ENCODE peak calls at places on chromosomes 7 and 10, in five cellular contexts. E, T, A, B and R are unnamed samples.

GRCh38 chr10:106711313-106711906 is 453.1 kb downstream of the SORCS1 start:
- DNase-seq in B (peak), E (peak), T (no peak), A (no peak), R (peak)

GRCh38 chr10:60089095-60089494 is 182.7 kb upstream of the CCDC6 start:
- DNase-seq in E (peak), B (peak), T (no peak), A (no peak), R (no peak)

GRCh38 chr7:35624299-35625186 is 70.4 kb downstream of the HERPUD2 start:
- DNase-seq in T (no peak), A (no peak), B (peak), E (peak), R (no peak)

GRCh38 chr10:12631216-12631615 is 281.9 kb downstream of the CAMK1D start:
- DNase-seq in B (peak), E (no peak), A (no peak), T (peak), R (no peak)

GRCh38 chr7:75856562-75856961 is 22.3 kb upstream of the RHBDD2 start:
- DNase-seq in T (no peak), E (no peak), B (no peak), A (no peak), R (no peak)

GRCh38 chr7:116809636-116810266 is 52.6 kb upstream of the CAPZA2 start:
- DNase-seq in A (no peak), T (no peak), B (peak), E (no peak), R (no peak)

GRCh38 chr10:123746927-123747326 is 80.8 kb downstream of the GPR26 start:
- DNase-seq in T (no peak), A (no peak), B (no peak), E (no peak), R (no peak)

GRCh38 chr7:117963278-117964184 is 90.3 kb upstream of the CTTNBP2 start:
- DNase-seq in E (no peak), T (no peak), B (no peak), A (no peak), R (no peak)

GRCh38 chr7:99121496-99122021 is 22.3 kb downstream of the SMURF1 start:
- DNase-seq in E (no peak), A (no peak), T (no peak), B (no peak), R (no peak)

GRCh38 chr7:132275384-132275783 is 300.9 kb downstream of the PLXNA4 start:
- DNase-seq in E (no peak), A (no peak), T (no peak), B (no peak), R (no peak)

DNA sequence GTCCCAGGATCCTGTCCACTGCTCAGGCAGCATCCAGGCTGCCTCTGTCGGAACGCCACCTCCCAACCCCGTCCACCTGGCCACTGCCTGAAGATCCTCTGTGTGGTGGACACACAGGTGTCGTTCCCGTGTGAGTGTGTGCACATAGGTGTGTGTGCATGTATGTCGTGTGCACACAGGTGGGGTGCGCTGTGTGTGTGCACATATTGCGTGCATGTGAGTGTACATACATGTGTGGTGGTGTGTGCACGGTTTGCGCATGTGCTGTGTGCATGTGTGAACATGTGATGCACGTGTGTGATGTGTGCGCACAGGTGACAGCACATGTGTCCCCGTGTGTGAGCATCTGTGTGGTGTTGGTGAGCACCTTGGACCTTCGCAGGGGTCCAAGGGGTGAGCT is 7.1 kb downstream of the TMEM184A start:
- DNase-seq in B (no peak), E (no peak), T (no peak), A (no peak), R (no peak)
- TF ChIP-seq POLR2A in B (no peak), E (no peak), T (no peak), A (no peak), R (no peak)

GRCh38 chr7:139775829-139776266 is 1.9 kb downstream of the HIPK2 start:
- DNase-seq in T (peak), B (peak), E (peak), A (peak), R (peak)
- TF ChIP-seq POLR2A in T (no peak), B (no peak), E (no peak), A (no peak), R (peak)

DNA sequence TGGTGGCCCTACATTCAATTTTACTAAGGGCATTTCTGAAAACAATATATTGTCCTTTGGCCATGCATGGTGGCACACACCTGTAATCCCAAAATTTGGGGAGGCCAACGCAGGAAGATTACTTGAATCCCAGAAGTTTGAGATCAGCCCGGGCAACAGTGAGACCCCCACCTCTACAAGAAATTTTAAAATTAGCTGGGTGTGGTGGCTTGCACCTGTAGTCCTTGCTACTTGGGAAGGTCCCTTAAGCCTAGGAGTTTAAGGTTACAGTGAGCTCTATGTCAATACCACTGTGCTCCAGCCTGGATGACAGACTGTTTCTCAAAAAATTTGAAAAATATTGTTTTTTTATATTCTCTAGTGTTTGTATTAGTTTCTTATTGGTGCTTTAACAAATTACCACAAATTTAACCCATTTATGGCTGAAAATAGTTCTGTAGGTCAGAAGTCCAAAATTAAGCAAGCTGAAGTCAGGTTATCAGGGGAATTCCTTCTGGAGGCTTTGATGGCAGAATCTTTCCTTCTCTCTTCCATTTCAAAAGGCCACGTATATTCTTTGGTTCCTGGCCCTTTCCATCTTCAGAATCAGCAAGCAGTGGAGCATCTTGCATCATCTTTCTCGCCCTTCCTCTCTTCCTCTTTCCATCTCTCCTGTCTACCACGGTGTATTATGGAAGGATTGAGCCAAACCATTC is 12.4 kb downstream of the CBX3 start:
- DNase-seq in B (no peak), A (no peak), T (no peak), E (no peak), R (no peak)
- TF ChIP-seq POLR2A in B (no peak), A (no peak), T (no peak), E (no peak), R (no peak)

GRCh38 chr7:43869018-43869897 is at the start of gene MRPS24:
- DNase-seq in E (peak), B (peak), A (peak), T (peak), R (peak)
- TF ChIP-seq POLR2A in E (peak), B (peak), A (peak), T (no peak), R (peak)

GRCh38 chr7:57404343-57404966 is 45.5 kb upstream of the ZNF716 start:
- DNase-seq in A (peak), E (no peak), T (peak), B (no peak), R (peak)
- TF ChIP-seq POLR2A in A (no peak), E (no peak), T (no peak), B (no peak), R (peak)

GRCh38 chr7:139403601-139404000 is 43.9 kb downstream of the LUC7L2 start:
- DNase-seq in E (no peak), B (no peak), T (no peak), A (no peak), R (no peak)
- TF ChIP-seq POLR2A in E (no peak), B (no peak), T (no peak), A (no peak), R (no peak)